ENCODE peak calls at places on chromosomes 11 and 22, in five cellular contexts. S is lower lobe of right lung; Z is foreskin keratinocyte; O is stimulated activated effector memory CD8-positive, alpha-beta T cell treated with anti-CD3 and anti-CD28 coated beads, Interleukin-12 subunit alpha, Interleukin-12 subunit beta, amount 100 ng/mL, for 72 hours; M is T-cell. X is an unnamed sample.

GRCh38 chr11:74820763-74821162 is 72.1 kb downstream of the RNF169 start:
- ATAC-seq in S (peak), Z (peak), O (peak), M (no peak), X (peak)

GRCh38 chr11:64580387-64580786 is 10.6 kb upstream of the SLC22A12 start:
- ATAC-seq in S (no peak), Z (no peak), O (no peak), M (no peak), X (no peak)

GRCh38 chr11:65982824-65983588 is 19.0 kb downstream of the EIF1AD start:
- ATAC-seq in S (no peak), Z (no peak), O (no peak), M (no peak), X (no peak)

GRCh38 chr11:35040221-35040942 is 98.6 kb upstream of the CD44 start:
- ATAC-seq in S (peak), Z (peak), O (peak), M (peak), X (no peak)

GRCh38 chr22:30381250-30381649 is 6.0 kb downstream of the RNF215 start:
- ATAC-seq in S (no peak), Z (no peak), O (peak), M (no peak), X (no peak)

GRCh38 chr22:27003301-27003700 is 345.9 kb downstream of the MIAT start:
- ATAC-seq in S (no peak), Z (no peak), O (no peak), M (no peak), X (no peak)

GRCh38 chr11:43770173-43770572 is 89.6 kb downstream of the HSD17B12 start:
- ATAC-seq in S (no peak), Z (no peak), O (no peak), M (no peak), X (no peak)

GRCh38 chr11:31160504-31161422 is 208.8 kb downstream of the DCDC1 start:
- ATAC-seq in S (no peak), Z (peak), O (no peak), M (no peak), X (no peak)

GRCh38 chr11:112795896-112796686 is 165.1 kb upstream of the NCAM1 start:
- ATAC-seq in S (peak), Z (no peak), O (no peak), M (no peak), X (peak)

GRCh38 chr11:39651857-39652461 is 1807.5 kb downstream of the LRRC4C start:
- ATAC-seq in S (no peak), Z (no peak), O (no peak), M (no peak), X (no peak)

GRCh38 chr11:59545179-59546020 is 34.1 kb downstream of the OR4D9 start:
- ATAC-seq in S (no peak), Z (peak), O (peak), M (no peak), X (no peak)

GRCh38 chr11:112579282-112579681 is 318.6 kb upstream of the PLET1 start:
- ATAC-seq in S (no peak), Z (no peak), O (no peak), M (no peak), X (no peak)

GRCh38 chr11:65110354-65110861 is 1.3 kb upstream of the TM7SF2 start:
- ATAC-seq in S (peak), Z (peak), O (peak), M (peak), X (peak)

GRCh38 chr11:126926376-126926791 is 74.2 kb downstream of the KIRREL3 start:
- ATAC-seq in S (no peak), Z (peak), O (no peak), M (no peak), X (no peak)

GRCh38 chr22:44351685-44352377 is 39.1 kb upstream of the SHISAL1 start:
- ATAC-seq in S (peak), Z (peak), O (peak), M (no peak), X (peak)

GRCh38 chr22:40263191-40263590 is 83.1 kb upstream of the ADSL start:
- ATAC-seq in S (peak), Z (no peak), O (no peak), M (no peak), X (no peak)

GRCh38 chr22:22037740-22038139 is 55.2 kb upstream of the TOP3B start:
- ATAC-seq in S (no peak), Z (no peak), O (no peak), M (no peak), X (no peak)

GRCh38 chr11:67572747-67573419 is 10.7 kb upstream of the GSTP1 start:
- ATAC-seq in S (peak), Z (peak), O (no peak), M (no peak), X (peak)

GRCh38 chr11:567629-568258 is 7.0 kb downstream of the RASSF7 start:
- ATAC-seq in S (peak), Z (no peak), O (no peak), M (no peak), X (no peak)

GRCh38 chr22:17472886-17473285 is 90.4 kb upstream of the SLC25A18 start:
- ATAC-seq in S (no peak), Z (no peak), O (no peak), M (no peak), X (no peak)

GRCh38 chr22:43005106-43005505 is 9.8 kb downstream of the PACSIN2 start:
- ATAC-seq in S (no peak), Z (no peak), O (no peak), M (no peak), X (no peak)

GRCh38 chr22:41092847-41093371 is 517 bp downstream of the EP300 start:
- ATAC-seq in S (peak), Z (no peak), O (no peak), M (no peak), X (no peak)

GRCh38 chr22:33328789-33329296 is 270.7 kb upstream of the SYN3 start:
- ATAC-seq in S (peak), Z (peak), O (no peak), M (no peak), X (no peak)

GRCh38 chr22:41003041-41003440 is 51.9 kb downstream of the RBX1 start:
- ATAC-seq in S (peak), Z (no peak), O (no peak), M (no peak), X (no peak)

X was measured in gastroesophageal sphincter.